ENCODE peak calls at places on chromosomes 12 and 14, in eight cellular contexts. One of them, this sample, is unnamed.
A peak's percentile ranks its signal among the peaks of the same experiment; 100 is the strongest.

GRCh38 chr14:80930836-80931389 is 10.6 kb downstream of the CEP128 start:
- DNase-seq in A172: peak; percentile 57
- DNase-seq in activated CD8-positive, alpha-beta T cell treated with anti-CD3 and anti-CD28 coated beads, Interleukin-2, amount 10 ng/mL, durations not matched to agents 7 days and 5 days: peak; percentile 77
- DNase-seq in EH: peak; percentile 87
- DNase-seq in activated naive CD4-positive, alpha-beta T cell treated with anti-CD3 and anti-CD28 coated beads, Interleukin-2, amount 10 ng/mL, durations not matched to agents 7 days and 5 days: peak; percentile 74
- DNase-seq in mucosa of descending colon: no peak
- DNase-seq in Daoy: peak; percentile 79
- DNase-seq in Calu3: no peak
- DNase-seq in this sample: peak; percentile 93

GRCh38 chr14:52987514-52987913 is 36.7 kb upstream of the FERMT2 start:
- DNase-seq in A172: no peak
- DNase-seq in activated CD8-positive, alpha-beta T cell treated with anti-CD3 and anti-CD28 coated beads, Interleukin-2, amount 10 ng/mL, durations not matched to agents 7 days and 5 days: no peak
- DNase-seq in EH: no peak
- DNase-seq in activated naive CD4-positive, alpha-beta T cell treated with anti-CD3 and anti-CD28 coated beads, Interleukin-2, amount 10 ng/mL, durations not matched to agents 7 days and 5 days: no peak
- DNase-seq in mucosa of descending colon: no peak
- DNase-seq in Daoy: no peak
- DNase-seq in Calu3: no peak
- DNase-seq in this sample: no peak

GRCh38 chr12:6229823-6230222 is 29.6 kb downstream of the CD9 start:
- DNase-seq in A172: peak; percentile 76
- DNase-seq in activated CD8-positive, alpha-beta T cell treated with anti-CD3 and anti-CD28 coated beads, Interleukin-2, amount 10 ng/mL, durations not matched to agents 7 days and 5 days: no peak
- DNase-seq in EH: peak; percentile 93
- DNase-seq in activated naive CD4-positive, alpha-beta T cell treated with anti-CD3 and anti-CD28 coated beads, Interleukin-2, amount 10 ng/mL, durations not matched to agents 7 days and 5 days: no peak
- DNase-seq in mucosa of descending colon: peak; percentile 72
- DNase-seq in Daoy: peak; percentile 76
- DNase-seq in Calu3: no peak
- DNase-seq in this sample: no peak

GRCh38 chr12:15956413-15957185 is 45.5 kb downstream of the DERA start:
- DNase-seq in A172: no peak
- DNase-seq in activated CD8-positive, alpha-beta T cell treated with anti-CD3 and anti-CD28 coated beads, Interleukin-2, amount 10 ng/mL, durations not matched to agents 7 days and 5 days: no peak
- DNase-seq in EH: no peak
- DNase-seq in activated naive CD4-positive, alpha-beta T cell treated with anti-CD3 and anti-CD28 coated beads, Interleukin-2, amount 10 ng/mL, durations not matched to agents 7 days and 5 days: no peak
- DNase-seq in mucosa of descending colon: no peak
- DNase-seq in Daoy: peak; percentile 28
- DNase-seq in Calu3: peak; percentile 72
- DNase-seq in this sample: no peak

GRCh38 chr14:69760810-69761209 is 6.1 kb upstream of the SRSF5 start:
- DNase-seq in A172: no peak
- DNase-seq in activated CD8-positive, alpha-beta T cell treated with anti-CD3 and anti-CD28 coated beads, Interleukin-2, amount 10 ng/mL, durations not matched to agents 7 days and 5 days: no peak
- DNase-seq in EH: no peak
- DNase-seq in activated naive CD4-positive, alpha-beta T cell treated with anti-CD3 and anti-CD28 coated beads, Interleukin-2, amount 10 ng/mL, durations not matched to agents 7 days and 5 days: no peak
- DNase-seq in mucosa of descending colon: no peak
- DNase-seq in Daoy: no peak
- DNase-seq in Calu3: no peak
- DNase-seq in this sample: peak; percentile 67

GRCh38 chr12:91219511-91219910 is 36.9 kb upstream of the DCN start:
- DNase-seq in A172: peak; percentile 13
- DNase-seq in activated CD8-positive, alpha-beta T cell treated with anti-CD3 and anti-CD28 coated beads, Interleukin-2, amount 10 ng/mL, durations not matched to agents 7 days and 5 days: no peak
- DNase-seq in EH: peak; percentile 67
- DNase-seq in activated naive CD4-positive, alpha-beta T cell treated with anti-CD3 and anti-CD28 coated beads, Interleukin-2, amount 10 ng/mL, durations not matched to agents 7 days and 5 days: no peak
- DNase-seq in mucosa of descending colon: no peak
- DNase-seq in Daoy: no peak
- DNase-seq in Calu3: no peak
- DNase-seq in this sample: no peak

GRCh38 chr14:104509673-104510072 is 69.9 kb upstream of the C14orf180 start:
- DNase-seq in A172: no peak
- DNase-seq in activated CD8-positive, alpha-beta T cell treated with anti-CD3 and anti-CD28 coated beads, Interleukin-2, amount 10 ng/mL, durations not matched to agents 7 days and 5 days: no peak
- DNase-seq in EH: no peak
- DNase-seq in activated naive CD4-positive, alpha-beta T cell treated with anti-CD3 and anti-CD28 coated beads, Interleukin-2, amount 10 ng/mL, durations not matched to agents 7 days and 5 days: no peak
- DNase-seq in mucosa of descending colon: no peak
- DNase-seq in Daoy: no peak
- DNase-seq in Calu3: no peak
- DNase-seq in this sample: no peak

GRCh38 chr14:37411079-37411735 is 183.8 kb downstream of the FOXA1 start:
- DNase-seq in A172: no peak
- DNase-seq in activated CD8-positive, alpha-beta T cell treated with anti-CD3 and anti-CD28 coated beads, Interleukin-2, amount 10 ng/mL, durations not matched to agents 7 days and 5 days: no peak
- DNase-seq in EH: peak; percentile 2
- DNase-seq in activated naive CD4-positive, alpha-beta T cell treated with anti-CD3 and anti-CD28 coated beads, Interleukin-2, amount 10 ng/mL, durations not matched to agents 7 days and 5 days: no peak
- DNase-seq in mucosa of descending colon: no peak
- DNase-seq in Daoy: no peak
- DNase-seq in Calu3: no peak
- DNase-seq in this sample: no peak

GRCh38 chr12:85004199-85004598 is 31.9 kb downstream of the TSPAN19 start:
- DNase-seq in A172: no peak
- DNase-seq in activated CD8-positive, alpha-beta T cell treated with anti-CD3 and anti-CD28 coated beads, Interleukin-2, amount 10 ng/mL, durations not matched to agents 7 days and 5 days: no peak
- DNase-seq in EH: no peak
- DNase-seq in activated naive CD4-positive, alpha-beta T cell treated with anti-CD3 and anti-CD28 coated beads, Interleukin-2, amount 10 ng/mL, durations not matched to agents 7 days and 5 days: no peak
- DNase-seq in mucosa of descending colon: no peak
- DNase-seq in Daoy: no peak
- DNase-seq in Calu3: no peak
- DNase-seq in this sample: no peak

GRCh38 chr12:115451785-115452736 is 768.1 kb upstream of the TBX3 start:
- DNase-seq in A172: no peak
- DNase-seq in activated CD8-positive, alpha-beta T cell treated with anti-CD3 and anti-CD28 coated beads, Interleukin-2, amount 10 ng/mL, durations not matched to agents 7 days and 5 days: peak; percentile 20
- DNase-seq in EH: peak; percentile 26
- DNase-seq in activated naive CD4-positive, alpha-beta T cell treated with anti-CD3 and anti-CD28 coated beads, Interleukin-2, amount 10 ng/mL, durations not matched to agents 7 days and 5 days: no peak
- DNase-seq in mucosa of descending colon: peak; percentile 60
- DNase-seq in Daoy: peak; percentile 58
- DNase-seq in Calu3: peak; percentile 24
- DNase-seq in this sample: peak; percentile 62

GRCh38 chr12:110745632-110746284 is 3.1 kb upstream of the PPP1CC start:
- DNase-seq in A172: no peak
- DNase-seq in activated CD8-positive, alpha-beta T cell treated with anti-CD3 and anti-CD28 coated beads, Interleukin-2, amount 10 ng/mL, durations not matched to agents 7 days and 5 days: no peak
- DNase-seq in EH: no peak
- DNase-seq in activated naive CD4-positive, alpha-beta T cell treated with anti-CD3 and anti-CD28 coated beads, Interleukin-2, amount 10 ng/mL, durations not matched to agents 7 days and 5 days: no peak
- DNase-seq in mucosa of descending colon: no peak
- DNase-seq in Daoy: no peak
- DNase-seq in Calu3: no peak
- DNase-seq in this sample: no peak

GRCh38 chr14:105437723-105438500 is 18.3 kb downstream of the MTA1 start:
- DNase-seq in A172: no peak
- DNase-seq in activated CD8-positive, alpha-beta T cell treated with anti-CD3 and anti-CD28 coated beads, Interleukin-2, amount 10 ng/mL, durations not matched to agents 7 days and 5 days: no peak
- DNase-seq in EH: no peak
- DNase-seq in activated naive CD4-positive, alpha-beta T cell treated with anti-CD3 and anti-CD28 coated beads, Interleukin-2, amount 10 ng/mL, durations not matched to agents 7 days and 5 days: no peak
- DNase-seq in mucosa of descending colon: no peak
- DNase-seq in Daoy: no peak
- DNase-seq in Calu3: no peak
- DNase-seq in this sample: no peak

GRCh38 chr12:4114986-4115385 is 158.6 kb upstream of the CCND2 start:
- DNase-seq in A172: no peak
- DNase-seq in activated CD8-positive, alpha-beta T cell treated with anti-CD3 and anti-CD28 coated beads, Interleukin-2, amount 10 ng/mL, durations not matched to agents 7 days and 5 days: peak; percentile 80
- DNase-seq in EH: no peak
- DNase-seq in activated naive CD4-positive, alpha-beta T cell treated with anti-CD3 and anti-CD28 coated beads, Interleukin-2, amount 10 ng/mL, durations not matched to agents 7 days and 5 days: peak; percentile 35
- DNase-seq in mucosa of descending colon: no peak
- DNase-seq in Daoy: no peak
- DNase-seq in Calu3: no peak
- DNase-seq in this sample: no peak

GRCh38 chr12:113860950-113861349 is 105.2 kb downstream of the RBM19 start:
- DNase-seq in A172: peak; percentile 66
- DNase-seq in activated CD8-positive, alpha-beta T cell treated with anti-CD3 and anti-CD28 coated beads, Interleukin-2, amount 10 ng/mL, durations not matched to agents 7 days and 5 days: no peak
- DNase-seq in EH: peak; percentile 85
- DNase-seq in activated naive CD4-positive, alpha-beta T cell treated with anti-CD3 and anti-CD28 coated beads, Interleukin-2, amount 10 ng/mL, durations not matched to agents 7 days and 5 days: no peak
- DNase-seq in mucosa of descending colon: no peak
- DNase-seq in Daoy: peak; percentile 85
- DNase-seq in Calu3: no peak
- DNase-seq in this sample: peak; percentile 17

GRCh38 chr12:54961190-54961589 is 23.4 kb downstream of the TESPA1 start:
- DNase-seq in A172: no peak
- DNase-seq in activated CD8-positive, alpha-beta T cell treated with anti-CD3 and anti-CD28 coated beads, Interleukin-2, amount 10 ng/mL, durations not matched to agents 7 days and 5 days: no peak
- DNase-seq in EH: no peak
- DNase-seq in activated naive CD4-positive, alpha-beta T cell treated with anti-CD3 and anti-CD28 coated beads, Interleukin-2, amount 10 ng/mL, durations not matched to agents 7 days and 5 days: no peak
- DNase-seq in mucosa of descending colon: no peak
- DNase-seq in Daoy: no peak
- DNase-seq in Calu3: no peak
- DNase-seq in this sample: no peak

GRCh38 chr12:6452908-6453630 is 1.2 kb downstream of the TAPBPL start:
- DNase-seq in A172: peak; percentile 68
- DNase-seq in activated CD8-positive, alpha-beta T cell treated with anti-CD3 and anti-CD28 coated beads, Interleukin-2, amount 10 ng/mL, durations not matched to agents 7 days and 5 days: peak; percentile 60
- DNase-seq in EH: no peak
- DNase-seq in activated naive CD4-positive, alpha-beta T cell treated with anti-CD3 and anti-CD28 coated beads, Interleukin-2, amount 10 ng/mL, durations not matched to agents 7 days and 5 days: peak; percentile 53
- DNase-seq in mucosa of descending colon: peak; percentile 82
- DNase-seq in Daoy: peak; percentile 32
- DNase-seq in Calu3: no peak
- DNase-seq in this sample: no peak

GRCh38 chr14:44720707-44721106 is 213.6 kb upstream of the FSCB start:
- DNase-seq in A172: no peak
- DNase-seq in activated CD8-positive, alpha-beta T cell treated with anti-CD3 and anti-CD28 coated beads, Interleukin-2, amount 10 ng/mL, durations not matched to agents 7 days and 5 days: no peak
- DNase-seq in EH: no peak
- DNase-seq in activated naive CD4-positive, alpha-beta T cell treated with anti-CD3 and anti-CD28 coated beads, Interleukin-2, amount 10 ng/mL, durations not matched to agents 7 days and 5 days: no peak
- DNase-seq in mucosa of descending colon: no peak
- DNase-seq in Daoy: no peak
- DNase-seq in Calu3: no peak
- DNase-seq in this sample: peak; percentile 75

GRCh38 chr14:54420478-54421116 is 20.6 kb downstream of the CNIH1 start:
- DNase-seq in A172: peak; percentile 26
- DNase-seq in activated CD8-positive, alpha-beta T cell treated with anti-CD3 and anti-CD28 coated beads, Interleukin-2, amount 10 ng/mL, durations not matched to agents 7 days and 5 days: no peak
- DNase-seq in EH: peak; percentile 56
- DNase-seq in activated naive CD4-positive, alpha-beta T cell treated with anti-CD3 and anti-CD28 coated beads, Interleukin-2, amount 10 ng/mL, durations not matched to agents 7 days and 5 days: no peak
- DNase-seq in mucosa of descending colon: no peak
- DNase-seq in Daoy: peak; percentile 43
- DNase-seq in Calu3: peak; percentile 48
- DNase-seq in this sample: no peak

GRCh38 chr12:14629832-14630688 is 62.4 kb upstream of the PLBD1 start:
- DNase-seq in A172: peak; percentile 50
- DNase-seq in activated CD8-positive, alpha-beta T cell treated with anti-CD3 and anti-CD28 coated beads, Interleukin-2, amount 10 ng/mL, durations not matched to agents 7 days and 5 days: peak; percentile 72
- DNase-seq in EH: peak; percentile 67
- DNase-seq in activated naive CD4-positive, alpha-beta T cell treated with anti-CD3 and anti-CD28 coated beads, Interleukin-2, amount 10 ng/mL, durations not matched to agents 7 days and 5 days: peak; percentile 78
- DNase-seq in mucosa of descending colon: peak; percentile 77
- DNase-seq in Daoy: peak; percentile 66
- DNase-seq in Calu3: peak; percentile 71
- DNase-seq in this sample: peak; percentile 37

GRCh38 chr12:19978193-19978592 is 390.1 kb upstream of the PDE3A start:
- DNase-seq in A172: peak; percentile 15
- DNase-seq in activated CD8-positive, alpha-beta T cell treated with anti-CD3 and anti-CD28 coated beads, Interleukin-2, amount 10 ng/mL, durations not matched to agents 7 days and 5 days: no peak
- DNase-seq in EH: peak; percentile 99
- DNase-seq in activated naive CD4-positive, alpha-beta T cell treated with anti-CD3 and anti-CD28 coated beads, Interleukin-2, amount 10 ng/mL, durations not matched to agents 7 days and 5 days: no peak
- DNase-seq in mucosa of descending colon: no peak
- DNase-seq in Daoy: peak; percentile 62
- DNase-seq in Calu3: no peak
- DNase-seq in this sample: peak; percentile 68

GRCh38 chr14:26856832-26857508 is 259.1 kb upstream of the NOVA1 start:
- DNase-seq in A172: no peak
- DNase-seq in activated CD8-positive, alpha-beta T cell treated with anti-CD3 and anti-CD28 coated beads, Interleukin-2, amount 10 ng/mL, durations not matched to agents 7 days and 5 days: no peak
- DNase-seq in EH: no peak
- DNase-seq in activated naive CD4-positive, alpha-beta T cell treated with anti-CD3 and anti-CD28 coated beads, Interleukin-2, amount 10 ng/mL, durations not matched to agents 7 days and 5 days: no peak
- DNase-seq in mucosa of descending colon: no peak
- DNase-seq in Daoy: no peak
- DNase-seq in Calu3: no peak
- DNase-seq in this sample: no peak

GRCh38 chr14:64502476-64503183 is 1.0 kb downstream of the ZBTB25 start:
- DNase-seq in A172: no peak
- DNase-seq in activated CD8-positive, alpha-beta T cell treated with anti-CD3 and anti-CD28 coated beads, Interleukin-2, amount 10 ng/mL, durations not matched to agents 7 days and 5 days: peak; percentile 46
- DNase-seq in EH: no peak
- DNase-seq in activated naive CD4-positive, alpha-beta T cell treated with anti-CD3 and anti-CD28 coated beads, Interleukin-2, amount 10 ng/mL, durations not matched to agents 7 days and 5 days: peak; percentile 49
- DNase-seq in mucosa of descending colon: peak; percentile 42
- DNase-seq in Daoy: no peak
- DNase-seq in Calu3: no peak
- DNase-seq in this sample: peak; percentile 71

GRCh38 chr12:95970905-95971304 is 25.2 kb downstream of the HAL start:
- DNase-seq in A172: no peak
- DNase-seq in activated CD8-positive, alpha-beta T cell treated with anti-CD3 and anti-CD28 coated beads, Interleukin-2, amount 10 ng/mL, durations not matched to agents 7 days and 5 days: no peak
- DNase-seq in EH: no peak
- DNase-seq in activated naive CD4-positive, alpha-beta T cell treated with anti-CD3 and anti-CD28 coated beads, Interleukin-2, amount 10 ng/mL, durations not matched to agents 7 days and 5 days: no peak
- DNase-seq in mucosa of descending colon: no peak
- DNase-seq in Daoy: no peak
- DNase-seq in Calu3: no peak
- DNase-seq in this sample: no peak

GRCh38 chr12:62959745-62960144 is 24.8 kb upstream of the PPM1H start:
- DNase-seq in A172: no peak
- DNase-seq in activated CD8-positive, alpha-beta T cell treated with anti-CD3 and anti-CD28 coated beads, Interleukin-2, amount 10 ng/mL, durations not matched to agents 7 days and 5 days: no peak
- DNase-seq in EH: no peak
- DNase-seq in activated naive CD4-positive, alpha-beta T cell treated with anti-CD3 and anti-CD28 coated beads, Interleukin-2, amount 10 ng/mL, durations not matched to agents 7 days and 5 days: no peak
- DNase-seq in mucosa of descending colon: no peak
- DNase-seq in Daoy: no peak
- DNase-seq in Calu3: no peak
- DNase-seq in this sample: no peak

This sample was measured in NCI-H226.